ENCODE peak calls at places on chromosome 17, in five cellular contexts. One of them, this sample, is unnamed.

GRCh38 chr17:81494984-81495383 is 17.6 kb downstream of the ACTG1 start:
- DNase-seq in stimulated activated CD8-positive, alpha-beta memory T cell treated with anti-CD3 and anti-CD28 coated beads, Interleukin-15, amount 100 ng/mL, for 24 hours: no peak
- DNase-seq in HT1080: no peak
- DNase-seq in RCC 7860: no peak
- DNase-seq in heart right ventricle: peak
- DNase-seq in this sample: no peak

GRCh38 chr17:74240637-74241036 is 27.3 kb downstream of the TTYH2 start:
- DNase-seq in stimulated activated CD8-positive, alpha-beta memory T cell treated with anti-CD3 and anti-CD28 coated beads, Interleukin-15, amount 100 ng/mL, for 24 hours: no peak
- DNase-seq in HT1080: no peak
- DNase-seq in RCC 7860: no peak
- DNase-seq in heart right ventricle: peak
- DNase-seq in this sample: no peak

GRCh38 chr17:48510761-48511604 is 19.8 kb downstream of the HOXB1 start:
- DNase-seq in stimulated activated CD8-positive, alpha-beta memory T cell treated with anti-CD3 and anti-CD28 coated beads, Interleukin-15, amount 100 ng/mL, for 24 hours: no peak
- DNase-seq in HT1080: peak
- DNase-seq in RCC 7860: no peak
- DNase-seq in heart right ventricle: no peak
- DNase-seq in this sample: no peak

GRCh38 chr17:62668091-62668804 is 40.8 kb downstream of the MRC2 start:
- DNase-seq in stimulated activated CD8-positive, alpha-beta memory T cell treated with anti-CD3 and anti-CD28 coated beads, Interleukin-15, amount 100 ng/mL, for 24 hours: no peak
- DNase-seq in HT1080: no peak
- DNase-seq in RCC 7860: no peak
- DNase-seq in heart right ventricle: no peak
- DNase-seq in this sample: no peak

GRCh38 chr17:66021757-66022156 is 170.2 kb downstream of the CEP112 start:
- DNase-seq in stimulated activated CD8-positive, alpha-beta memory T cell treated with anti-CD3 and anti-CD28 coated beads, Interleukin-15, amount 100 ng/mL, for 24 hours: no peak
- DNase-seq in HT1080: peak
- DNase-seq in RCC 7860: no peak
- DNase-seq in heart right ventricle: no peak
- DNase-seq in this sample: no peak

GRCh38 chr17:79164408-79164807 is 89.8 kb downstream of the ENGASE start:
- DNase-seq in stimulated activated CD8-positive, alpha-beta memory T cell treated with anti-CD3 and anti-CD28 coated beads, Interleukin-15, amount 100 ng/mL, for 24 hours: no peak
- DNase-seq in HT1080: no peak
- DNase-seq in RCC 7860: no peak
- DNase-seq in heart right ventricle: no peak
- DNase-seq in this sample: no peak

GRCh38 chr17:60435244-60436170 is 13.2 kb downstream of the CHCT1 start:
- DNase-seq in stimulated activated CD8-positive, alpha-beta memory T cell treated with anti-CD3 and anti-CD28 coated beads, Interleukin-15, amount 100 ng/mL, for 24 hours: peak
- DNase-seq in HT1080: peak
- DNase-seq in RCC 7860: peak
- DNase-seq in heart right ventricle: peak
- DNase-seq in this sample: peak

GRCh38 chr17:30377574-30377973 is 1.2 kb upstream of the CPD start:
- DNase-seq in stimulated activated CD8-positive, alpha-beta memory T cell treated with anti-CD3 and anti-CD28 coated beads, Interleukin-15, amount 100 ng/mL, for 24 hours: no peak
- DNase-seq in HT1080: no peak
- DNase-seq in RCC 7860: no peak
- DNase-seq in heart right ventricle: no peak
- DNase-seq in this sample: no peak

GRCh38 chr17:81601525-81602120 is 35.3 kb downstream of the NPLOC4 start:
- DNase-seq in stimulated activated CD8-positive, alpha-beta memory T cell treated with anti-CD3 and anti-CD28 coated beads, Interleukin-15, amount 100 ng/mL, for 24 hours: no peak
- DNase-seq in HT1080: peak
- DNase-seq in RCC 7860: peak
- DNase-seq in heart right ventricle: no peak
- DNase-seq in this sample: no peak

GRCh38 chr17:29256735-29257466 is 10.2 kb downstream of the CRYBA1 start:
- DNase-seq in stimulated activated CD8-positive, alpha-beta memory T cell treated with anti-CD3 and anti-CD28 coated beads, Interleukin-15, amount 100 ng/mL, for 24 hours: no peak
- DNase-seq in HT1080: no peak
- DNase-seq in RCC 7860: no peak
- DNase-seq in heart right ventricle: no peak
- DNase-seq in this sample: no peak

GRCh38 chr17:71412803-71413202 is 708.0 kb upstream of the SOX9 start:
- DNase-seq in stimulated activated CD8-positive, alpha-beta memory T cell treated with anti-CD3 and anti-CD28 coated beads, Interleukin-15, amount 100 ng/mL, for 24 hours: no peak
- DNase-seq in HT1080: peak
- DNase-seq in RCC 7860: peak
- DNase-seq in heart right ventricle: no peak
- DNase-seq in this sample: no peak

GRCh38 chr17:72730091-72730490 is 362.4 kb downstream of the SLC39A11 start:
- DNase-seq in stimulated activated CD8-positive, alpha-beta memory T cell treated with anti-CD3 and anti-CD28 coated beads, Interleukin-15, amount 100 ng/mL, for 24 hours: no peak
- DNase-seq in HT1080: no peak
- DNase-seq in RCC 7860: peak
- DNase-seq in heart right ventricle: no peak
- DNase-seq in this sample: no peak

GRCh38 chr17:1203111-1203966 is 23.6 kb upstream of the ABR start:
- DNase-seq in stimulated activated CD8-positive, alpha-beta memory T cell treated with anti-CD3 and anti-CD28 coated beads, Interleukin-15, amount 100 ng/mL, for 24 hours: peak
- DNase-seq in HT1080: peak
- DNase-seq in RCC 7860: no peak
- DNase-seq in heart right ventricle: peak
- DNase-seq in this sample: no peak

GRCh38 chr17:44297975-44298374 is 10.4 kb upstream of the RUNDC3A start:
- DNase-seq in stimulated activated CD8-positive, alpha-beta memory T cell treated with anti-CD3 and anti-CD28 coated beads, Interleukin-15, amount 100 ng/mL, for 24 hours: no peak
- DNase-seq in HT1080: no peak
- DNase-seq in RCC 7860: no peak
- DNase-seq in heart right ventricle: no peak
- DNase-seq in this sample: no peak

GRCh38 chr17:958712-959451 is 20.7 kb downstream of the NXN start:
- DNase-seq in stimulated activated CD8-positive, alpha-beta memory T cell treated with anti-CD3 and anti-CD28 coated beads, Interleukin-15, amount 100 ng/mL, for 24 hours: no peak
- DNase-seq in HT1080: no peak
- DNase-seq in RCC 7860: peak
- DNase-seq in heart right ventricle: no peak
- DNase-seq in this sample: no peak

GRCh38 chr17:8022358-8023038 is 16.4 kb upstream of the ALOX15B start:
- DNase-seq in stimulated activated CD8-positive, alpha-beta memory T cell treated with anti-CD3 and anti-CD28 coated beads, Interleukin-15, amount 100 ng/mL, for 24 hours: no peak
- DNase-seq in HT1080: no peak
- DNase-seq in RCC 7860: no peak
- DNase-seq in heart right ventricle: no peak
- DNase-seq in this sample: no peak